ENCODE peak calls at places on chromosomes 11 and 22, in six cellular contexts. E, S, T, U, W and C are unnamed samples.
A peak's percentile ranks its signal among the peaks of the same experiment; 100 is the strongest.

GRCh38 chr11:14673824-14674432 is 30.3 kb downstream of the PDE3B start:
- DNase-seq in S (no peak), W (no peak), E (no peak), U (no peak), T (no peak), C (no peak)

GRCh38 chr11:45736424-45736823 is 68.5 kb upstream of the SLC35C1 start:
- DNase-seq in W (peak; percentile 67), U (no peak), T (peak; percentile 19), S (no peak), E (no peak), C (no peak)

GRCh38 chr11:70567680-70568503 is 169.6 kb downstream of the CTTN start:
- DNase-seq in W (no peak), T (peak; percentile 10), S (peak; percentile 57), E (peak; percentile 27), U (no peak), C (no peak)

GRCh38 chr11:60871378-60872061 is 4.2 kb downstream of the ZP1 start:
- DNase-seq in T (peak; percentile 42), U (no peak), E (no peak), S (no peak), W (no peak), C (no peak)

GRCh38 chr22:33051960-33052839 is 6.0 kb downstream of the SYN3 start:
- DNase-seq in W (no peak), S (no peak), T (no peak), U (no peak), E (no peak), C (no peak)

GRCh38 chr11:33692013-33692504 is 8.6 kb downstream of the C11orf91 start:
- DNase-seq in T (peak; percentile 98), S (no peak), W (peak; percentile 44), U (no peak), E (peak; percentile 63), C (no peak)

GRCh38 chr11:62806611-62807121 is 1.4 kb upstream of the NXF1 start:
- DNase-seq in S (no peak), T (peak; percentile 48), W (no peak), E (no peak), U (no peak), C (no peak)

GRCh38 chr22:25572708-25573161 is 8.3 kb downstream of the GRK3 start:
- DNase-seq in E (no peak), W (no peak), T (no peak), S (no peak), U (no peak), C (no peak)

GRCh38 chr22:30562391-30562790 is 12.1 kb downstream of the GAL3ST1 start:
- DNase-seq in S (peak; percentile 47), E (no peak), W (peak; percentile 39), U (no peak), T (no peak), C (peak; percentile 31)

GRCh38 chr22:42969348-42969975 is 45.5 kb downstream of the PACSIN2 start:
- DNase-seq in E (no peak), W (no peak), S (no peak), T (peak; percentile 86), U (no peak), C (no peak)

GRCh38 chr11:124310746-124311145 is 3.0 kb downstream of the OR8D1 start:
- DNase-seq in E (no peak), U (no peak), W (no peak), S (no peak), T (peak; percentile 4), C (no peak)

GRCh38 chr11:61683961-61684869 is 4.0 kb downstream of the DAGLA start:
- DNase-seq in U (no peak), E (no peak), S (no peak), W (no peak), T (peak; percentile 43), C (no peak)

GRCh38 chr11:77449060-77449521 is 24.8 kb downstream of the PAK1 start:
- DNase-seq in W (no peak), U (no peak), E (no peak), T (no peak), S (no peak), C (no peak)

GRCh38 chr11:18768472-18768901 is 23.1 kb downstream of the PTPN5 start:
- DNase-seq in W (no peak), S (no peak), E (no peak), U (no peak), T (no peak), C (no peak)

GRCh38 chr22:32661737-32662586 is 139.5 kb upstream of the TIMP3 start:
- DNase-seq in U (no peak), T (peak; percentile 79), W (no peak), S (no peak), E (no peak), C (no peak)

GRCh38 chr22:38612217-38613006 is 42.4 kb upstream of the DMC1 start:
- DNase-seq in W (no peak), U (no peak), E (no peak), S (no peak), T (no peak), C (no peak)

GRCh38 chr11:18721576-18722292 is 4.3 kb downstream of the IGSF22 start:
- DNase-seq in W (no peak), U (peak; percentile 85), S (peak; percentile 63), T (peak; percentile 34), E (no peak), C (peak; percentile 24)

GRCh38 chr22:30307026-30307574 is 17.8 kb upstream of the CASTOR1 start:
- DNase-seq in U (no peak), S (no peak), E (no peak), W (no peak), T (no peak), C (no peak)

GRCh38 chr11:24391165-24391564 is 105.7 kb upstream of the LUZP2 start:
- DNase-seq in S (peak; percentile 5), W (no peak), T (peak; percentile 87), E (no peak), U (no peak), C (no peak)

GRCh38 chr11:71204294-71204693 is 48.1 kb downstream of the SHANK2 start:
- DNase-seq in U (no peak), E (no peak), W (no peak), S (no peak), T (no peak), C (no peak)

GRCh38 chr11:132576706-132577105 is 955.6 kb downstream of the OPCML start:
- DNase-seq in T (peak; percentile 97), E (no peak), W (no peak), U (no peak), S (peak; percentile 16), C (no peak)

GRCh38 chr11:15114501-15115475 is at the start of gene INSC:
- DNase-seq in W (peak; percentile 21), S (no peak), U (peak; percentile 58), E (no peak), T (peak; percentile 8), C (no peak)

GRCh38 chr22:50146440-50147228 is 23.9 kb upstream of the PANX2 start:
- DNase-seq in T (peak; percentile 71), U (no peak), E (peak; percentile 40), W (peak; percentile 81), S (no peak), C (peak; percentile 55)

GRCh38 chr22:44668190-44668885 is 33.7 kb upstream of the PRR5 start:
- DNase-seq in E (no peak), T (no peak), W (no peak), U (peak; percentile 80), S (no peak), C (no peak)

GRCh38 chr11:34356130-34356529 is 1.7 kb downstream of the ABTB2 start:
- DNase-seq in T (no peak), E (no peak), W (no peak), U (no peak), S (no peak), C (no peak)

GRCh38 chr22:42279425-42280020 is 9.1 kb upstream of the TCF20 start:
- DNase-seq in T (no peak), S (no peak), E (no peak), U (no peak), W (no peak), C (no peak)

GRCh38 chr22:37043828-37044538 is 7.6 kb upstream of the KCTD17 start:
- DNase-seq in T (peak; percentile 28), W (peak; percentile 85), S (peak; percentile 57), E (no peak), U (no peak), C (peak; percentile 82)
- TF ChIP-seq POLR2A in T (no peak), W (no peak), S (no peak), E (no peak), U (no peak), C (no peak)

GRCh38 chr11:118892515-118892914 is 8.8 kb downstream of the CXCR5 start:
- DNase-seq in U (no peak), W (no peak), E (no peak), T (no peak), S (no peak), C (no peak)
- TF ChIP-seq POLR2A in U (no peak), W (no peak), E (no peak), T (no peak), S (no peak), C (no peak)

GRCh38 chr11:68751331-68751856 is at the start of gene TESMIN:
- DNase-seq in E (peak; percentile 66), W (peak; percentile 96), S (peak; percentile 86), U (peak; percentile 99), T (peak; percentile 46), C (peak; percentile 91)
- TF ChIP-seq POLR2A in E (no peak), W (no peak), S (peak; percentile 41), U (peak; percentile 78), T (no peak), C (no peak)

GRCh38 chr11:126586303-126586627 is 230.8 kb downstream of the ST3GAL4 start:
- DNase-seq in S (no peak), T (no peak), E (no peak), W (no peak), U (no peak), C (no peak)

GRCh38 chr11:126584028-126584427 is 228.5 kb downstream of the ST3GAL4 start:
- DNase-seq in T (no peak), W (no peak), U (no peak), S (no peak), E (no peak), C (no peak)

GRCh38 chr11:126583101-126583500 is 227.6 kb downstream of the ST3GAL4 start:
- DNase-seq in W (no peak), E (no peak), U (no peak), S (no peak), T (no peak), C (no peak)

GRCh38 chr11:126583594-126583993 is 228.1 kb downstream of the ST3GAL4 start:
- DNase-seq in T (no peak), W (no peak), S (no peak), E (no peak), U (no peak), C (no peak)

DNA sequence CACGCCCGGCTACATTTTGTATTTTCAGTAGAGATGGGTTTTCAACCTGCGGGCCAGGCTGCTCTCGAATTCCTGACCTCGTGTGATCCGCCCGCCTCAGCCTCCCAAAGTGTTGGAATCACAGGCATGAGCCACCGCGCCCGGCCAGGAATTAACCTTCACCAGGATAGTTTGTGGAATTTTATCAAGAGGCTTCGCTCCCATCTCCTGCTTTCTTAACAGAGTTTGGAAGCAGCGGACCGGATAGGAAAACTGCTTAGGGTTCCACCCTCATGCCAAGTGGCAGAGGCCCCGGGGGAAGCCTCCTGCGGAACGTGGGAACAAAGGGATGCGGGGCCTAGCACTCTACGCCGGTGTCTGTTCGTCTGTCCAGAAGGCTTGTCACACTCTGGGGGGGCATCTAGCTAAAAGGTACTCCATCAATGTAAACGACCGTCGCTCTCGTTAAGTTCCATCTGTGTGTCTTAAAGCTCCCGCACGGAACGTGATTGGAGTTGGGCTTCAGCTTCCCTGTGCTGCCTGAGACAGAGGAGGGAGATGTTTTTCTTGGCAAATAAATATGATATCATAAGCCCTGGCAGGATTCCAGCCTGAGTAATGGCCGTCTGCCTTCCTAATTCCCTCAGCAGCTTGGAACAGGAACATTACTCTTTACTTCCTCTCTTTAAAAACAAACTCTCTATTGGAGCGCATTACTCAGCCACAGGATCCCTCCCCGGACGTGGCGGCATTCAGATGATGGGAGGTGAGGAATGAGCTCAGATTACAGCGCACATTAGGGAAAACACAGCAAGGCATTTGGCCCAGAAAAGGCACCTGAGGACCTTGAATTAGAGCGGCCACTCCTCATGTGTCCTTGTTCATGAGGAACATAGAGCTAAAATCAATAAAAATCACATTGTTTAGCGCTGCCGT is 230.2 kb downstream of the ST3GAL4 start:
- DNase-seq in W (peak; percentile 30), U (no peak), S (peak; percentile 74), T (peak; percentile 96), E (peak; percentile 33), C (no peak)
- TF ChIP-seq POLR2A in W (no peak), U (peak; percentile 19), S (no peak), T (peak; percentile 28), E (no peak), C (no peak)